ENCODE peak calls at places on chromosomes 7 and 10, in seven cellular contexts. W is NCI-H2081; M is EL; L is HTR-8/SVneo; X is left kidney; Z is stimulated activated CD4-positive, alpha-beta T cell treated with anti-CD3 and anti-CD28 coated beads, Interleukin-4, amount 100 ng/mL, for 48 hours; N is cardiac muscle cell. P is an unnamed sample.

GRCh38 chr10:4243651-4244050 is 458.6 kb upstream of the KLF6 start:
- DNase-seq in W (no peak), M (peak; percentile 98), L (peak; percentile 45), X (no peak), Z (no peak), N (no peak), P (no peak)

GRCh38 chr10:131678613-131679012 is 222.2 kb upstream of the PPP2R2D start:
- DNase-seq in W (no peak), M (no peak), L (no peak), X (no peak), Z (no peak), N (no peak), P (no peak)

GRCh38 chr10:21060626-21061025 is 163.5 kb upstream of the NEBL start:
- DNase-seq in W (no peak), M (no peak), L (no peak), X (no peak), Z (no peak), N (no peak), P (no peak)

GRCh38 chr7:100802951-100803350 is 24.4 kb downstream of the EPHB4 start:
- DNase-seq in W (no peak), M (no peak), L (no peak), X (no peak), Z (no peak), N (no peak), P (no peak)

GRCh38 chr10:100747826-100748231 is 2.4 kb downstream of the PAX2 start:
- DNase-seq in W (no peak), M (no peak), L (no peak), X (no peak), Z (no peak), N (no peak), P (peak; percentile 74)

GRCh38 chr10:22573820-22574569 is 140.4 kb downstream of the PIP4K2A start:
- DNase-seq in W (no peak), M (peak; percentile 49), L (peak; percentile 4), X (peak; percentile 49), Z (no peak), N (no peak), P (no peak)

GRCh38 chr7:25714013-25714412 is 438.0 kb upstream of the NFE2L3 start:
- DNase-seq in W (no peak), M (no peak), L (no peak), X (no peak), Z (no peak), N (no peak), P (no peak)

GRCh38 chr7:100556541-100556940 is 17.2 kb downstream of the SAP25 start:
- DNase-seq in W (no peak), M (peak; percentile 34), L (no peak), X (no peak), Z (no peak), N (no peak), P (no peak)

GRCh38 chr7:155590215-155591023 is 44.1 kb upstream of the CNPY1 start:
- DNase-seq in W (peak; percentile 54), M (no peak), L (no peak), X (peak; percentile 67), Z (no peak), N (peak; percentile 45), P (peak; percentile 49)

GRCh38 chr7:82675396-82675795 is 231.8 kb upstream of the CACNA2D1 start:
- DNase-seq in W (no peak), M (no peak), L (no peak), X (no peak), Z (no peak), N (no peak), P (no peak)

GRCh38 chr10:86659721-86660438 is 5.5 kb downstream of the OPN4 start:
- DNase-seq in W (no peak), M (no peak), L (no peak), X (no peak), Z (no peak), N (no peak), P (no peak)

GRCh38 chr10:2680802-2681201 is 386.5 kb upstream of the PFKP start:
- DNase-seq in W (no peak), M (no peak), L (no peak), X (no peak), Z (no peak), N (no peak), P (no peak)

GRCh38 chr10:103645141-103646054 is 151.9 kb downstream of the NEURL1 start:
- DNase-seq in W (no peak), M (peak; percentile 99), L (peak; percentile 69), X (peak; percentile 90), Z (no peak), N (no peak), P (no peak)